ENCODE peak calls at places on chromosomes 2 and 18, in four cellular contexts. Y is NCI-H774, O is NCI-H226, I is HS-5. L is an unnamed sample.
A peak's percentile ranks its signal among the peaks of the same experiment; 100 is the strongest.

GRCh38 chr2:46031124-46031523 is 266.1 kb upstream of the EPAS1 start:
- DNase-seq in Y (no peak), O (no peak), I (no peak), L (no peak)

GRCh38 chr2:26561918-26562810 is 79.0 kb downstream of the CIB4 start:
- DNase-seq in Y (peak; percentile 74), O (peak; percentile 26), I (no peak), L (no peak)

GRCh38 chr2:54009549-54009948 is 38.8 kb upstream of the PSME4 start:
- DNase-seq in Y (no peak), O (no peak), I (no peak), L (no peak)

GRCh38 chr18:22230403-22231042 is 61.1 kb downstream of the GATA6 start:
- DNase-seq in Y (no peak), O (peak; percentile 78), I (no peak), L (peak; percentile 76)

GRCh38 chr2:206962966-206963365 is 23.6 kb downstream of the CPO start:
- DNase-seq in Y (peak; percentile 8), O (no peak), I (no peak), L (no peak)

GRCh38 chr2:48578313-48578712 is 39.3 kb upstream of the GTF2A1L start:
- DNase-seq in Y (no peak), O (no peak), I (no peak), L (no peak)

GRCh38 chr18:10247402-10248117 is 206.9 kb upstream of the APCDD1 start:
- DNase-seq in Y (no peak), O (no peak), I (no peak), L (no peak)

GRCh38 chr2:101362777-101363176 is 24.5 kb downstream of the CREG2 start:
- DNase-seq in Y (no peak), O (no peak), I (no peak), L (no peak)

GRCh38 chr2:5781679-5782078 is 89.5 kb downstream of the SOX11 start:
- DNase-seq in Y (no peak), O (no peak), I (no peak), L (no peak)

GRCh38 chr18:60413944-60414547 is 41.5 kb upstream of the MC4R start:
- DNase-seq in Y (no peak), O (no peak), I (no peak), L (no peak)

GRCh38 chr2:3523551-3524041 is 4.3 kb upstream of the ADI1 start:
- DNase-seq in Y (no peak), O (peak; percentile 57), I (no peak), L (no peak)

GRCh38 chr18:50045126-50045525 is 149.8 kb downstream of the MYO5B start:
- DNase-seq in Y (no peak), O (no peak), I (no peak), L (no peak)

GRCh38 chr2:218274586-218274985 is 4.3 kb downstream of the PNKD start:
- DNase-seq in Y (no peak), O (no peak), I (no peak), L (no peak)

GRCh38 chr2:7825591-7826312 is 856.1 kb upstream of the ID2 start:
- DNase-seq in Y (no peak), O (peak; percentile 96), I (no peak), L (peak; percentile 95)

GRCh38 chr2:239029958-239030357 is 182.1 kb downstream of the TWIST2 start:
- DNase-seq in Y (no peak), O (no peak), I (no peak), L (no peak)

GRCh38 chr2:133936096-133936495 is 317.8 kb upstream of the MGAT5 start:
- DNase-seq in Y (no peak), O (no peak), I (no peak), L (no peak)

GRCh38 chr2:26462511-26463251 is 15.2 kb downstream of the OTOF start:
- DNase-seq in Y (peak; percentile 39), O (no peak), I (peak; percentile 38), L (peak; percentile 35)

GRCh38 chr2:28271231-28271913 is 121.3 kb upstream of the FOSL2 start:
- DNase-seq in Y (no peak), O (no peak), I (no peak), L (no peak)

GRCh38 chr2:179049546-179050311 is at the start of gene CCDC141:
- DNase-seq in Y (no peak), O (no peak), I (no peak), L (no peak)

GRCh38 chr18:57301573-57302230 is 50.7 kb upstream of the ST8SIA3 start:
- DNase-seq in Y (no peak), O (no peak), I (no peak), L (no peak)

GRCh38 chr2:65361623-65362022 is 70.8 kb downstream of the SPRED2 start:
- DNase-seq in Y (no peak), O (no peak), I (no peak), L (no peak)